ENCODE peak calls at places on chromosomes 16 and 17, in nine cellular contexts. One of them, this sample, is unnamed.

GRCh38 chr16:5461574-5461973 is 364.0 kb upstream of the EEF2KMT start:
- DNase-seq in neural progenitor cell: no peak
- DNase-seq in HCT116: no peak
- DNase-seq in endodermal cell: no peak
- DNase-seq in IMR-90: no peak
- DNase-seq in MM.1S: no peak
- DNase-seq in mammary epithelial cell: no peak
- DNase-seq in endothelial cell of umbilical vein: no peak
- DNase-seq in PC-3: no peak
- DNase-seq in this sample: no peak

GRCh38 chr16:53743149-53743566 is 39.2 kb downstream of the FTO start:
- DNase-seq in neural progenitor cell: peak; percentile 51
- DNase-seq in HCT116: peak; percentile 55
- DNase-seq in endodermal cell: peak; percentile 68
- DNase-seq in IMR-90: peak; percentile 18
- DNase-seq in MM.1S: no peak
- DNase-seq in mammary epithelial cell: peak; percentile 27
- DNase-seq in endothelial cell of umbilical vein: peak; percentile 28
- DNase-seq in PC-3: peak; percentile 43
- DNase-seq in this sample: peak; percentile 37

GRCh38 chr16:13307255-13307654 is 405.9 kb downstream of the SHISA9 start:
- DNase-seq in neural progenitor cell: no peak
- DNase-seq in HCT116: no peak
- DNase-seq in endodermal cell: no peak
- DNase-seq in IMR-90: no peak
- DNase-seq in MM.1S: no peak
- DNase-seq in mammary epithelial cell: peak; percentile 96
- DNase-seq in endothelial cell of umbilical vein: no peak
- DNase-seq in PC-3: no peak
- DNase-seq in this sample: peak; percentile 96

GRCh38 chr17:5031365-5032082 is 3.7 kb downstream of the SLC52A1 start:
- DNase-seq in neural progenitor cell: peak; percentile 90
- DNase-seq in HCT116: peak; percentile 62
- DNase-seq in endodermal cell: peak; percentile 96
- DNase-seq in IMR-90: peak; percentile 73
- DNase-seq in MM.1S: peak; percentile 86
- DNase-seq in mammary epithelial cell: peak; percentile 52
- DNase-seq in endothelial cell of umbilical vein: peak; percentile 73
- DNase-seq in PC-3: peak; percentile 78
- DNase-seq in this sample: peak; percentile 74

GRCh38 chr17:6084226-6085161 is 14.3 kb downstream of the WSCD1 start:
- DNase-seq in neural progenitor cell: peak; percentile 80
- DNase-seq in HCT116: no peak
- DNase-seq in endodermal cell: no peak
- DNase-seq in IMR-90: no peak
- DNase-seq in MM.1S: no peak
- DNase-seq in mammary epithelial cell: no peak
- DNase-seq in endothelial cell of umbilical vein: no peak
- DNase-seq in PC-3: no peak
- DNase-seq in this sample: no peak

GRCh38 chr17:16005641-16006040 is 6.0 kb downstream of the TTC19 start:
- DNase-seq in neural progenitor cell: no peak
- DNase-seq in HCT116: no peak
- DNase-seq in endodermal cell: no peak
- DNase-seq in IMR-90: peak; percentile 30
- DNase-seq in MM.1S: no peak
- DNase-seq in mammary epithelial cell: no peak
- DNase-seq in endothelial cell of umbilical vein: no peak
- DNase-seq in PC-3: no peak
- DNase-seq in this sample: no peak

GRCh38 chr16:4994719-4995434 is 36.7 kb downstream of the SEC14L5 start:
- DNase-seq in neural progenitor cell: no peak
- DNase-seq in HCT116: no peak
- DNase-seq in endodermal cell: no peak
- DNase-seq in IMR-90: no peak
- DNase-seq in MM.1S: no peak
- DNase-seq in mammary epithelial cell: no peak
- DNase-seq in endothelial cell of umbilical vein: no peak
- DNase-seq in PC-3: no peak
- DNase-seq in this sample: no peak

GRCh38 chr16:15704545-15704987 is 54.5 kb downstream of the NDE1 start:
- DNase-seq in neural progenitor cell: peak; percentile 82
- DNase-seq in HCT116: peak; percentile 39
- DNase-seq in endodermal cell: peak; percentile 94
- DNase-seq in IMR-90: peak; percentile 69
- DNase-seq in MM.1S: peak; percentile 26
- DNase-seq in mammary epithelial cell: peak; percentile 29
- DNase-seq in endothelial cell of umbilical vein: peak; percentile 73
- DNase-seq in PC-3: peak; percentile 73
- DNase-seq in this sample: peak; percentile 79

GRCh38 chr16:15986261-15986660 is 36.8 kb downstream of the ABCC1 start:
- DNase-seq in neural progenitor cell: no peak
- DNase-seq in HCT116: no peak
- DNase-seq in endodermal cell: no peak
- DNase-seq in IMR-90: no peak
- DNase-seq in MM.1S: no peak
- DNase-seq in mammary epithelial cell: no peak
- DNase-seq in endothelial cell of umbilical vein: no peak
- DNase-seq in PC-3: no peak
- DNase-seq in this sample: no peak

GRCh38 chr17:65936013-65936412 is 255.9 kb downstream of the CEP112 start:
- DNase-seq in neural progenitor cell: no peak
- DNase-seq in HCT116: no peak
- DNase-seq in endodermal cell: no peak
- DNase-seq in IMR-90: peak; percentile 65
- DNase-seq in MM.1S: no peak
- DNase-seq in mammary epithelial cell: peak; percentile 71
- DNase-seq in endothelial cell of umbilical vein: peak; percentile 29
- DNase-seq in PC-3: peak; percentile 58
- DNase-seq in this sample: peak; percentile 43

GRCh38 chr16:81695431-81695890 is 83.6 kb upstream of the PLCG2 start:
- DNase-seq in neural progenitor cell: no peak
- DNase-seq in HCT116: no peak
- DNase-seq in endodermal cell: no peak
- DNase-seq in IMR-90: peak; percentile 4
- DNase-seq in MM.1S: no peak
- DNase-seq in mammary epithelial cell: peak; percentile 37
- DNase-seq in endothelial cell of umbilical vein: peak; percentile 95
- DNase-seq in PC-3: no peak
- DNase-seq in this sample: no peak

GRCh38 chr17:44793885-44794698 is 35.3 kb downstream of the ADAM11 start:
- DNase-seq in neural progenitor cell: no peak
- DNase-seq in HCT116: no peak
- DNase-seq in endodermal cell: peak; percentile 56
- DNase-seq in IMR-90: no peak
- DNase-seq in MM.1S: no peak
- DNase-seq in mammary epithelial cell: no peak
- DNase-seq in endothelial cell of umbilical vein: no peak
- DNase-seq in PC-3: no peak
- DNase-seq in this sample: no peak
- H3K9ac ChIP-seq in neural progenitor cell: no peak overlapping the region
- H3K9ac ChIP-seq in HCT116: peak overlapping the region; percentile 51
- H3K9ac ChIP-seq in endodermal cell: no peak overlapping the region
- H3K9ac ChIP-seq in IMR-90: no peak overlapping the region
- H3K9ac ChIP-seq in MM.1S: no peak overlapping the region
- H3K9ac ChIP-seq in mammary epithelial cell: no peak overlapping the region
- H3K9ac ChIP-seq in endothelial cell of umbilical vein: peak overlapping the region; percentile 62
- H3K9ac ChIP-seq in PC-3: peak overlapping the region; percentile 41
- H3K9ac ChIP-seq in this sample: peak overlapping the region; percentile 73

GRCh38 chr17:47719411-47720152 is 13.5 kb upstream of the TBX21 start:
- DNase-seq in neural progenitor cell: no peak
- DNase-seq in HCT116: no peak
- DNase-seq in endodermal cell: no peak
- DNase-seq in IMR-90: peak; percentile 72
- DNase-seq in MM.1S: peak; percentile 42
- DNase-seq in mammary epithelial cell: peak; percentile 63
- DNase-seq in endothelial cell of umbilical vein: no peak
- DNase-seq in PC-3: peak; percentile 92
- DNase-seq in this sample: peak; percentile 57

GRCh38 chr17:47716381-47716780 is 16.7 kb upstream of the TBX21 start:
- DNase-seq in neural progenitor cell: no peak
- DNase-seq in HCT116: no peak
- DNase-seq in endodermal cell: no peak
- DNase-seq in IMR-90: no peak
- DNase-seq in MM.1S: no peak
- DNase-seq in mammary epithelial cell: no peak
- DNase-seq in endothelial cell of umbilical vein: no peak
- DNase-seq in PC-3: no peak
- DNase-seq in this sample: no peak

GRCh38 chr17:47717261-47717697 is 15.8 kb upstream of the TBX21 start:
- DNase-seq in neural progenitor cell: no peak
- DNase-seq in HCT116: no peak
- DNase-seq in endodermal cell: no peak
- DNase-seq in IMR-90: no peak
- DNase-seq in MM.1S: no peak
- DNase-seq in mammary epithelial cell: no peak
- DNase-seq in endothelial cell of umbilical vein: no peak
- DNase-seq in PC-3: no peak
- DNase-seq in this sample: no peak

GRCh38 chr17:47718634-47719405 is 14.2 kb upstream of the TBX21 start:
- DNase-seq in neural progenitor cell: no peak
- DNase-seq in HCT116: no peak
- DNase-seq in endodermal cell: no peak
- DNase-seq in IMR-90: no peak
- DNase-seq in MM.1S: no peak
- DNase-seq in mammary epithelial cell: no peak
- DNase-seq in endothelial cell of umbilical vein: no peak
- DNase-seq in PC-3: no peak
- DNase-seq in this sample: no peak

GRCh38 chr17:47717845-47718621 is 15.0 kb upstream of the TBX21 start:
- DNase-seq in neural progenitor cell: no peak
- DNase-seq in HCT116: no peak
- DNase-seq in endodermal cell: no peak
- DNase-seq in IMR-90: no peak
- DNase-seq in MM.1S: no peak
- DNase-seq in mammary epithelial cell: no peak
- DNase-seq in endothelial cell of umbilical vein: no peak
- DNase-seq in PC-3: peak; percentile 25
- DNase-seq in this sample: no peak
- H3K27me3 ChIP-seq in neural progenitor cell: peaks cover 57% of the 10 kb centered on the region
- H3K27me3 ChIP-seq in HCT116: peaks cover 36% of the 10 kb centered on the region
- H3K27me3 ChIP-seq in endodermal cell: peaks cover 41% of the 10 kb centered on the region
- H3K27me3 ChIP-seq in IMR-90: peaks cover 92% of the 10 kb centered on the region
- H3K27me3 ChIP-seq in MM.1S: peaks cover 50% of the 10 kb centered on the region
- H3K27me3 ChIP-seq in mammary epithelial cell: peaks cover 12% of the 10 kb centered on the region
- H3K27me3 ChIP-seq in endothelial cell of umbilical vein: peaks cover 42% of the 10 kb centered on the region
- H3K27me3 ChIP-seq in PC-3: peaks cover 3% of the 10 kb centered on the region
- H3K27me3 ChIP-seq in this sample: peaks cover 46% of the 10 kb centered on the region

DNA sequence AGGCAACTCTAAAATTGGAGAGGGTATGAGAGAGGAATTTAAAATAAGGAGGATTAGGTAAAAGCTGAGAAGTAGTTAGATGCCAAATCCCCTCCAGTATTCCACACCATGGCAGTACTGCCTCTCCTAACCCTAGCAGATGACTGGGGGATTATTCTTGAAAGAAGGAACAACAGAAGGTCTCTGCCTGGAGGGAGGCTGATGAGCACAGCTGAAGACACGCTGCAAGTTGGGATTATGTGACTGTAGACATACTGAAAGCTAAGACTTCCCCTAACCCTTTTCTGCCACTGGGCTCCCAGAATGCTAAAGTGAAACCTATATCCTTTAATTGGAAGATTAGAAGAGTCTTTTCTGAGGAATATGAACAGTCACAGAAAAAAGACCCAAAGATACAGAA is 27.7 kb upstream of the SLC46A1 start:
- DNase-seq in neural progenitor cell: no peak
- DNase-seq in HCT116: no peak
- DNase-seq in endodermal cell: no peak
- DNase-seq in IMR-90: no peak
- DNase-seq in MM.1S: no peak
- DNase-seq in mammary epithelial cell: no peak
- DNase-seq in endothelial cell of umbilical vein: no peak
- DNase-seq in PC-3: no peak
- DNase-seq in this sample: no peak
- H3K4me3 ChIP-seq in neural progenitor cell: no peak overlapping the region
- H3K4me3 ChIP-seq in HCT116: no peak overlapping the region
- H3K4me3 ChIP-seq in endodermal cell: no peak overlapping the region
- H3K4me3 ChIP-seq in IMR-90: no peak overlapping the region
- H3K4me3 ChIP-seq in MM.1S: no peak overlapping the region
- H3K4me3 ChIP-seq in mammary epithelial cell: no peak overlapping the region
- H3K4me3 ChIP-seq in endothelial cell of umbilical vein: no peak overlapping the region
- H3K4me3 ChIP-seq in PC-3: no peak overlapping the region
- H3K4me3 ChIP-seq in this sample: no peak overlapping the region

GRCh38 chr16:31868164-31868563 is 5.4 kb upstream of the ZNF267 start:
- DNase-seq in neural progenitor cell: no peak
- DNase-seq in HCT116: no peak
- DNase-seq in endodermal cell: no peak
- DNase-seq in IMR-90: no peak
- DNase-seq in MM.1S: no peak
- DNase-seq in mammary epithelial cell: no peak
- DNase-seq in endothelial cell of umbilical vein: no peak
- DNase-seq in PC-3: no peak
- DNase-seq in this sample: no peak

GRCh38 chr16:31870809-31871208 is 2.8 kb upstream of the ZNF267 start:
- DNase-seq in neural progenitor cell: no peak
- DNase-seq in HCT116: no peak
- DNase-seq in endodermal cell: no peak
- DNase-seq in IMR-90: no peak
- DNase-seq in MM.1S: no peak
- DNase-seq in mammary epithelial cell: no peak
- DNase-seq in endothelial cell of umbilical vein: no peak
- DNase-seq in PC-3: no peak
- DNase-seq in this sample: no peak

GRCh38 chr16:31869511-31870201 is 4.0 kb upstream of the ZNF267 start:
- DNase-seq in neural progenitor cell: no peak
- DNase-seq in HCT116: no peak
- DNase-seq in endodermal cell: no peak
- DNase-seq in IMR-90: peak; percentile 92
- DNase-seq in MM.1S: peak; percentile 80
- DNase-seq in mammary epithelial cell: peak; percentile 88
- DNase-seq in endothelial cell of umbilical vein: peak; percentile 97
- DNase-seq in PC-3: peak; percentile 69
- DNase-seq in this sample: peak; percentile 80

GRCh38 chr16:31871510-31871909 is 2.1 kb upstream of the ZNF267 start:
- DNase-seq in neural progenitor cell: no peak
- DNase-seq in HCT116: no peak
- DNase-seq in endodermal cell: no peak
- DNase-seq in IMR-90: no peak
- DNase-seq in MM.1S: no peak
- DNase-seq in mammary epithelial cell: no peak
- DNase-seq in endothelial cell of umbilical vein: no peak
- DNase-seq in PC-3: no peak
- DNase-seq in this sample: no peak

GRCh38 chr16:31868701-31869167 is 4.9 kb upstream of the ZNF267 start:
- DNase-seq in neural progenitor cell: peak; percentile 80
- DNase-seq in HCT116: peak; percentile 73
- DNase-seq in endodermal cell: peak; percentile 91
- DNase-seq in IMR-90: peak; percentile 72
- DNase-seq in MM.1S: peak; percentile 69
- DNase-seq in mammary epithelial cell: peak; percentile 51
- DNase-seq in endothelial cell of umbilical vein: peak; percentile 77
- DNase-seq in PC-3: peak; percentile 75
- DNase-seq in this sample: peak; percentile 49
- H3K9ac ChIP-seq in neural progenitor cell: no peak overlapping the region
- H3K9ac ChIP-seq in HCT116: no peak overlapping the region
- H3K9ac ChIP-seq in endodermal cell: no peak overlapping the region
- H3K9ac ChIP-seq in IMR-90: no peak overlapping the region
- H3K9ac ChIP-seq in MM.1S: peak overlapping the region; percentile 48
- H3K9ac ChIP-seq in mammary epithelial cell: no peak overlapping the region
- H3K9ac ChIP-seq in endothelial cell of umbilical vein: peak overlapping the region; percentile 14
- H3K9ac ChIP-seq in PC-3: no peak overlapping the region
- H3K9ac ChIP-seq in this sample: no peak overlapping the region

This sample was measured in fibroblast of lung.